ENCODE peak calls at places on chromosomes 7 and 10, in six cellular contexts. Z is IMR-90, G is K562, P is HepG2, N is A549, B is GM12878. H is an unnamed sample.

GRCh38 chr7:55130554-55131198 is 111.9 kb downstream of the EGFR start:
- DNase-seq in Z (peak; percentile 97), G (no peak), B (no peak), P (no peak), N (no peak), H (no peak)

GRCh38 chr10:131109291-131109690 is 202.2 kb downstream of the TCERG1L start:
- DNase-seq in Z (no peak), N (no peak), B (no peak), P (no peak), G (no peak), H (no peak)

GRCh38 chr7:32533313-32534024 is 38.2 kb downstream of the AVL9 start:
- DNase-seq in Z (peak; percentile 44), N (no peak), G (no peak), B (no peak), P (no peak), H (no peak)

GRCh38 chr10:70323697-70324340 is 40.0 kb upstream of the NPFFR1 start:
- DNase-seq in G (no peak), Z (no peak), P (peak; percentile 79), B (no peak), N (no peak), H (no peak)

GRCh38 chr10:103804866-103805265 is 50.5 kb downstream of the SH3PXD2A start:
- DNase-seq in B (no peak), G (no peak), N (no peak), Z (no peak), P (no peak), H (no peak)

GRCh38 chr7:4610768-4611467 is 71.2 kb upstream of the FOXK1 start:
- DNase-seq in P (peak; percentile 74), N (peak; percentile 82), B (peak; percentile 39), G (peak; percentile 59), Z (peak; percentile 69), H (peak; percentile 68)

GRCh38 chr10:27713906-27714305 is 31.7 kb downstream of the MKX start:
- DNase-seq in G (no peak), N (no peak), Z (no peak), B (no peak), P (no peak), H (peak; percentile 12)

GRCh38 chr10:60353519-60354258 is 36.0 kb downstream of the ANK3 start:
- DNase-seq in G (peak; percentile 66), B (no peak), Z (peak; percentile 29), N (no peak), P (no peak), H (peak; percentile 11)

GRCh38 chr7:128122577-128123290 is 91.5 kb upstream of the LRRC4 start:
- DNase-seq in Z (no peak), P (no peak), G (no peak), N (no peak), B (no peak), H (no peak)

GRCh38 chr10:86970152-86970886 is 2.0 kb downstream of the ADIRF start:
- DNase-seq in N (no peak), P (no peak), Z (peak; percentile 51), G (no peak), B (no peak), H (peak; percentile 3)

GRCh38 chr7:40889560-40889959 is 754.8 kb downstream of the SUGCT start:
- DNase-seq in Z (no peak), N (no peak), P (no peak), B (no peak), G (no peak), H (no peak)

GRCh38 chr10:4596951-4597350 is 229.1 kb upstream of the AKR1E2 start:
- DNase-seq in G (no peak), P (no peak), B (no peak), Z (peak; percentile 49), N (no peak), H (no peak)

GRCh38 chr10:58666024-58666423 is 153.4 kb downstream of the BICC1 start:
- DNase-seq in Z (no peak), P (peak; percentile 71), G (no peak), B (no peak), N (no peak), H (no peak)

GRCh38 chr10:91536101-91536500 is 96.8 kb downstream of the PPP1R3C start:
- DNase-seq in P (no peak), G (no peak), B (no peak), Z (peak; percentile 72), N (no peak), H (no peak)

GRCh38 chr7:158829342-158830210 is at the start of gene ESYT2:
- DNase-seq in B (peak; percentile 82), Z (peak; percentile 96), G (peak; percentile 99), P (peak; percentile 83), N (peak; percentile 98), H (peak; percentile 100)

GRCh38 chr10:127117125-127117524 is 79.3 kb downstream of the INSYN2A start:
- DNase-seq in Z (peak; percentile 64), B (no peak), P (peak; percentile 12), N (peak; percentile 18), G (peak; percentile 35), H (peak; percentile 59)

GRCh38 chr10:132850896-132851295 is 64.9 kb upstream of the NKX6-2 start:
- DNase-seq in N (no peak), P (no peak), B (no peak), G (no peak), Z (no peak), H (no peak)

GRCh38 chr10:23702977-23703414 is 264.1 kb downstream of the OTUD1 start:
- DNase-seq in N (peak; percentile 77), Z (peak; percentile 52), B (no peak), G (peak; percentile 17), P (peak; percentile 58), H (peak; percentile 63)

GRCh38 chr7:151404216-151405011 is 5.4 kb downstream of the WDR86 start:
- DNase-seq in P (no peak), G (peak; percentile 85), N (peak; percentile 55), B (no peak), Z (no peak), H (no peak)

GRCh38 chr10:33498354-33498753 is 163.9 kb upstream of the NRP1 start:
- DNase-seq in Z (no peak), N (no peak), G (no peak), B (no peak), P (no peak), H (no peak)

GRCh38 chr7:74094224-74095095 is 10.9 kb downstream of the LIMK1 start:
- DNase-seq in Z (peak; percentile 95), B (peak; percentile 49), G (peak; percentile 75), N (peak; percentile 81), P (no peak), H (no peak)

GRCh38 chr7:102214477-102215072 is 72.1 kb upstream of the SH2B2 start:
- DNase-seq in G (no peak), P (no peak), B (no peak), N (no peak), Z (no peak), H (no peak)

GRCh38 chr7:130966246-130967009 is 232.4 kb upstream of the KLF14 start:
- DNase-seq in B (peak; percentile 45), P (no peak), N (no peak), G (no peak), Z (peak; percentile 85), H (no peak)

GRCh38 chr10:112689327-112689726 is 242.3 kb downstream of the VTI1A start:
- DNase-seq in N (peak; percentile 63), B (no peak), P (peak; percentile 16), Z (peak; percentile 5), G (peak; percentile 6), H (peak; percentile 55)

GRCh38 chr10:26869528-26869927 is 8.8 kb upstream of the ABI1 start:
- DNase-seq in N (no peak), Z (no peak), G (no peak), B (no peak), P (peak; percentile 26), H (no peak)

GRCh38 chr7:145729701-145730100 is 386.9 kb upstream of the CNTNAP2 start:
- DNase-seq in P (no peak), Z (no peak), N (no peak), B (no peak), G (no peak), H (no peak)

GRCh38 chr10:92688927-92689662 is 660 bp upstream of the HHEX start:
- DNase-seq in G (peak; percentile 55), N (peak; percentile 61), Z (peak; percentile 31), P (peak; percentile 55), B (no peak), H (no peak)

GRCh38 chr10:44380829-44381600 is 3.9 kb downstream of the CXCL12 start:
- DNase-seq in N (no peak), B (no peak), Z (no peak), P (no peak), G (no peak), H (no peak)

GRCh38 chr10:124010563-124011131 is 82.8 kb downstream of the CHST15 start:
- DNase-seq in B (no peak), P (no peak), Z (no peak), G (peak; percentile 32), N (no peak), H (no peak)
- TF ChIP-seq BHLHE40 in B (no peak), P (no peak), Z (no peak), G (no peak), N (no peak), H (no peak)

DNA sequence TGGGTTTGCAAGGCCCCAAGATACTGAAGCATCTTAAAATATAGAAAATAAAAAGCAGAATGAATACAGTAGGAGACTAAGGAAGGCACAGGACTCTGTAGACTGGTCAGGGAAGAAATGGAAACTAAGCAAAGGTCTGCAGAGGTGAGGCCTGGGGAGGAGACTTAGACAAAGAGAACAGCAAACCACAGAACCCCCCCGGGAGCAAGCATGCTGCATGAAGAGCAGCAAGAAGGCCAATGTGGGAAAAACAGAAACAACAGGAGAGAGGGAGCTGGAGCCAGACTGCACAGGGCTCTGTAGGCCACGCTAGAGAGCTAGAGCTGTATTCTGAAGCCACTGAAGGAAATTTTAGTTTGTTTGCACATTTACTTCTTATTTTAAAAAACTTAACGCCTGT is 45.7 kb upstream of the ARID5B start:
- DNase-seq in G (no peak), N (no peak), B (no peak), Z (no peak), P (no peak), H (no peak)
- TF ChIP-seq BHLHE40 in G (no peak), N (no peak), B (no peak), Z (no peak), P (no peak), H (no peak)

GRCh38 chr10:118853916-118854315 is 99.1 kb upstream of the CACUL1 start:
- DNase-seq in P (no peak), Z (no peak), N (no peak), B (no peak), G (no peak), H (no peak)

GRCh38 chr10:118851062-118852035 is 96.6 kb upstream of the CACUL1 start:
- DNase-seq in B (no peak), Z (no peak), G (no peak), N (no peak), P (no peak), H (no peak)

GRCh38 chr10:118856106-118856505 is 101.3 kb upstream of the CACUL1 start:
- DNase-seq in B (no peak), N (no peak), P (no peak), G (no peak), Z (no peak), H (no peak)

GRCh38 chr10:118845776-118846175 is 91.0 kb upstream of the CACUL1 start:
- DNase-seq in G (no peak), Z (no peak), B (no peak), N (no peak), P (no peak), H (no peak)

GRCh38 chr10:118850418-118851061 is 95.8 kb upstream of the CACUL1 start:
- DNase-seq in Z (peak; percentile 36), G (peak; percentile 49), P (peak; percentile 38), B (no peak), N (peak; percentile 74), H (peak; percentile 79)
- TF ChIP-seq BHLHE40 in Z (no peak), G (no peak), P (no peak), B (no peak), N (no peak), H (no peak)

GRCh38 chr7:149196705-149197171 is 1.4 kb downstream of the ZNF282 start:
- DNase-seq in P (peak; percentile 27), B (no peak), G (peak; percentile 44), N (peak; percentile 18), Z (no peak), H (peak; percentile 53)
- TF ChIP-seq BHLHE40 in P (no peak), B (no peak), G (no peak), N (no peak), Z (no peak), H (no peak)

H was measured in HEK293T.